ENCODE peak calls at places on chromosome 7, in nine cellular contexts. One of them, this sample, is unnamed.

GRCh38 chr7:138974675-138975237 is 6.4 kb downstream of the KIAA1549 start:
- DNase-seq in AG09309: no peak
- DNase-seq in Daoy: no peak
- DNase-seq in cortex of kidney: no peak
- DNase-seq in substantia nigra: no peak
- DNase-seq in M059J: no peak
- DNase-seq in GM18507: no peak
- DNase-seq in cardiac fibroblast: no peak
- DNase-seq in activated CD8-positive, alpha-beta memory T cell treated with anti-CD3 and anti-CD28 coated beads for 4 hours: no peak
- DNase-seq in this sample: no peak

GRCh38 chr7:2862831-2863361 is 18.8 kb upstream of the GNA12 start:
- DNase-seq in activated CD8-positive, alpha-beta memory T cell treated with anti-CD3 and anti-CD28 coated beads for 4 hours: no peak
- DNase-seq in Daoy: peak
- DNase-seq in cortex of kidney: no peak
- DNase-seq in AG09309: no peak
- DNase-seq in GM18507: no peak
- DNase-seq in substantia nigra: no peak
- DNase-seq in cardiac fibroblast: peak
- DNase-seq in M059J: peak
- DNase-seq in this sample: no peak

GRCh38 chr7:92325173-92325572 is 79.4 kb downstream of the ANKIB1 start:
- DNase-seq in activated CD8-positive, alpha-beta memory T cell treated with anti-CD3 and anti-CD28 coated beads for 4 hours: no peak
- DNase-seq in substantia nigra: no peak
- DNase-seq in GM18507: no peak
- DNase-seq in cortex of kidney: no peak
- DNase-seq in cardiac fibroblast: peak
- DNase-seq in Daoy: no peak
- DNase-seq in M059J: no peak
- DNase-seq in AG09309: no peak
- DNase-seq in this sample: no peak

GRCh38 chr7:3712841-3713240 is 411.8 kb downstream of the SDK1 start:
- DNase-seq in GM18507: no peak
- DNase-seq in M059J: no peak
- DNase-seq in activated CD8-positive, alpha-beta memory T cell treated with anti-CD3 and anti-CD28 coated beads for 4 hours: no peak
- DNase-seq in substantia nigra: no peak
- DNase-seq in cardiac fibroblast: no peak
- DNase-seq in Daoy: no peak
- DNase-seq in cortex of kidney: no peak
- DNase-seq in AG09309: no peak
- DNase-seq in this sample: no peak

GRCh38 chr7:152949198-152949597 is 189.6 kb downstream of the ACTR3B start:
- DNase-seq in GM18507: no peak
- DNase-seq in substantia nigra: no peak
- DNase-seq in Daoy: no peak
- DNase-seq in cardiac fibroblast: no peak
- DNase-seq in cortex of kidney: no peak
- DNase-seq in AG09309: no peak
- DNase-seq in M059J: no peak
- DNase-seq in activated CD8-positive, alpha-beta memory T cell treated with anti-CD3 and anti-CD28 coated beads for 4 hours: no peak
- DNase-seq in this sample: no peak

GRCh38 chr7:158295966-158296797 is 291.4 kb downstream of the PTPRN2 start:
- DNase-seq in AG09309: no peak
- DNase-seq in M059J: no peak
- DNase-seq in Daoy: no peak
- DNase-seq in cardiac fibroblast: no peak
- DNase-seq in activated CD8-positive, alpha-beta memory T cell treated with anti-CD3 and anti-CD28 coated beads for 4 hours: no peak
- DNase-seq in cortex of kidney: no peak
- DNase-seq in substantia nigra: no peak
- DNase-seq in GM18507: no peak
- DNase-seq in this sample: no peak

GRCh38 chr7:142698429-142698828 is 50.8 kb upstream of the PRSS1 start:
- DNase-seq in GM18507: no peak
- DNase-seq in M059J: no peak
- DNase-seq in activated CD8-positive, alpha-beta memory T cell treated with anti-CD3 and anti-CD28 coated beads for 4 hours: no peak
- DNase-seq in substantia nigra: no peak
- DNase-seq in Daoy: no peak
- DNase-seq in cardiac fibroblast: no peak
- DNase-seq in cortex of kidney: no peak
- DNase-seq in AG09309: no peak
- DNase-seq in this sample: no peak

GRCh38 chr7:98213874-98214810 is 2.9 kb downstream of the BHLHA15 start:
- DNase-seq in AG09309: no peak
- DNase-seq in GM18507: no peak
- DNase-seq in Daoy: no peak
- DNase-seq in substantia nigra: no peak
- DNase-seq in activated CD8-positive, alpha-beta memory T cell treated with anti-CD3 and anti-CD28 coated beads for 4 hours: no peak
- DNase-seq in M059J: no peak
- DNase-seq in cortex of kidney: no peak
- DNase-seq in cardiac fibroblast: no peak
- DNase-seq in this sample: no peak

GRCh38 chr7:140674899-140675701 is 2.4 kb downstream of the ADCK2 start:
- DNase-seq in M059J: peak
- DNase-seq in substantia nigra: peak
- DNase-seq in cardiac fibroblast: peak
- DNase-seq in Daoy: peak
- DNase-seq in AG09309: no peak
- DNase-seq in GM18507: no peak
- DNase-seq in activated CD8-positive, alpha-beta memory T cell treated with anti-CD3 and anti-CD28 coated beads for 4 hours: no peak
- DNase-seq in cortex of kidney: no peak
- DNase-seq in this sample: peak

This sample was measured in occipital lobe.